ENCODE peak calls at places on chromosomes 13 and 19, in six cellular contexts. One of them, this sample, is unnamed.
A peak's percentile ranks its signal among the peaks of the same experiment; 100 is the strongest.

GRCh38 chr13:51797664-51798488 is 6.1 kb downstream of the DHRS12 start:
- DNase-seq in cardiac fibroblast: peak; percentile 72
- DNase-seq in dorsolateral prefrontal cortex: no peak
- DNase-seq in mucosa of descending colon: peak; percentile 73
- DNase-seq in nephron progenitor cell: peak; percentile 30
- DNase-seq in hepatocyte: peak; percentile 85
- DNase-seq in this sample: peak; percentile 38

GRCh38 chr13:113495494-113496251 is 5.2 kb upstream of the DCUN1D2 start:
- DNase-seq in cardiac fibroblast: peak; percentile 25
- DNase-seq in dorsolateral prefrontal cortex: no peak
- DNase-seq in mucosa of descending colon: no peak
- DNase-seq in nephron progenitor cell: peak; percentile 43
- DNase-seq in hepatocyte: peak; percentile 48
- DNase-seq in this sample: peak; percentile 22

GRCh38 chr13:73754727-73755292 is 379.4 kb downstream of the KLF12 start:
- DNase-seq in cardiac fibroblast: peak; percentile 80
- DNase-seq in dorsolateral prefrontal cortex: no peak
- DNase-seq in mucosa of descending colon: peak; percentile 82
- DNase-seq in nephron progenitor cell: peak; percentile 30
- DNase-seq in hepatocyte: peak; percentile 81
- DNase-seq in this sample: peak; percentile 54

GRCh38 chr19:29789007-29789406 is 22.8 kb upstream of the CCNE1 start:
- DNase-seq in cardiac fibroblast: no peak
- DNase-seq in dorsolateral prefrontal cortex: no peak
- DNase-seq in mucosa of descending colon: no peak
- DNase-seq in nephron progenitor cell: no peak
- DNase-seq in hepatocyte: no peak
- DNase-seq in this sample: no peak

GRCh38 chr13:95455782-95456181 is 96.7 kb upstream of the CLDN10 start:
- DNase-seq in cardiac fibroblast: no peak
- DNase-seq in dorsolateral prefrontal cortex: no peak
- DNase-seq in mucosa of descending colon: no peak
- DNase-seq in nephron progenitor cell: no peak
- DNase-seq in hepatocyte: no peak
- DNase-seq in this sample: no peak

GRCh38 chr13:72255908-72256307 is 388.9 kb upstream of the DACH1 start:
- DNase-seq in cardiac fibroblast: peak; percentile 30
- DNase-seq in dorsolateral prefrontal cortex: no peak
- DNase-seq in mucosa of descending colon: peak; percentile 56
- DNase-seq in nephron progenitor cell: peak; percentile 31
- DNase-seq in hepatocyte: peak; percentile 61
- DNase-seq in this sample: peak; percentile 56

GRCh38 chr13:109309625-109310363 is 476.6 kb downstream of the IRS2 start:
- DNase-seq in cardiac fibroblast: no peak
- DNase-seq in dorsolateral prefrontal cortex: no peak
- DNase-seq in mucosa of descending colon: no peak
- DNase-seq in nephron progenitor cell: no peak
- DNase-seq in hepatocyte: peak; percentile 56
- DNase-seq in this sample: no peak

GRCh38 chr13:26500618-26501320 is 56.7 kb upstream of the WASF3 start:
- DNase-seq in cardiac fibroblast: no peak
- DNase-seq in dorsolateral prefrontal cortex: no peak
- DNase-seq in mucosa of descending colon: no peak
- DNase-seq in nephron progenitor cell: no peak
- DNase-seq in hepatocyte: no peak
- DNase-seq in this sample: no peak

GRCh38 chr19:1224847-1225246 is 13.0 kb downstream of the CBARP start:
- DNase-seq in cardiac fibroblast: no peak
- DNase-seq in dorsolateral prefrontal cortex: no peak
- DNase-seq in mucosa of descending colon: no peak
- DNase-seq in nephron progenitor cell: no peak
- DNase-seq in hepatocyte: no peak
- DNase-seq in this sample: no peak

GRCh38 chr13:27293873-27294515 is 23.4 kb downstream of the RASL11A start:
- DNase-seq in cardiac fibroblast: no peak
- DNase-seq in dorsolateral prefrontal cortex: no peak
- DNase-seq in mucosa of descending colon: no peak
- DNase-seq in nephron progenitor cell: no peak
- DNase-seq in hepatocyte: no peak
- DNase-seq in this sample: no peak

GRCh38 chr19:19106061-19106551 is 32.2 kb downstream of the TMEM161A start:
- DNase-seq in cardiac fibroblast: no peak
- DNase-seq in dorsolateral prefrontal cortex: no peak
- DNase-seq in mucosa of descending colon: peak; percentile 21
- DNase-seq in nephron progenitor cell: peak; percentile 72
- DNase-seq in hepatocyte: peak; percentile 52
- DNase-seq in this sample: peak; percentile 23

GRCh38 chr19:57560049-57560491 is 407 bp upstream of the ZNF550 start:
- DNase-seq in cardiac fibroblast: peak; percentile 93
- DNase-seq in dorsolateral prefrontal cortex: no peak
- DNase-seq in mucosa of descending colon: no peak
- DNase-seq in nephron progenitor cell: no peak
- DNase-seq in hepatocyte: no peak
- DNase-seq in this sample: no peak

GRCh38 chr19:7602935-7603497 is 7.4 kb downstream of the CAMSAP3 start:
- DNase-seq in cardiac fibroblast: no peak
- DNase-seq in dorsolateral prefrontal cortex: no peak
- DNase-seq in mucosa of descending colon: no peak
- DNase-seq in nephron progenitor cell: no peak
- DNase-seq in hepatocyte: no peak
- DNase-seq in this sample: no peak

DNA sequence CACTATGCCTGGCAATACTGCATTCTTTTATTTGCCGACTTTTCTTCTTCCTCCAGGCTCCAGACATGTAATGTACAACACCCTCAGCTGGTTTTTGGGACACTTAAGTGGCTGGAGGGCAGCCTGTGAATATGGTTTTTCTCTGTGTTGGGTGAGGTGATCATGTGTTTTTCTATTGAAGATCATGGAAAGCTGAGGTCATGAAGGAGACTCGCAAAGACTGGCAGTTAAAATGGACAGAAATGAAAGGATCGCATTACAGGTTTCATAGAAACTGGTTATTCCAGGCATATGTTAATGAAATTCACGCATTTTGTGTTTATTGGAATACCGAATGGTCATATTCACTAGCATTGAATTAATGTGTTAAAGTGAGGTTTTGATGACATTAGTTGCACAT is 85.2 kb upstream of the RNF113B start:
- DNase-seq in cardiac fibroblast: no peak
- DNase-seq in dorsolateral prefrontal cortex: no peak
- DNase-seq in mucosa of descending colon: no peak
- DNase-seq in nephron progenitor cell: no peak
- DNase-seq in hepatocyte: no peak
- DNase-seq in this sample: no peak
- TF ChIP-seq CTCF in cardiac fibroblast: no peak
- TF ChIP-seq CTCF in dorsolateral prefrontal cortex: no peak
- TF ChIP-seq CTCF in mucosa of descending colon: no peak
- TF ChIP-seq CTCF in nephron progenitor cell: no peak
- TF ChIP-seq CTCF in hepatocyte: no peak
- TF ChIP-seq CTCF in this sample: no peak

GRCh38 chr19:3700242-3701032 is at the start of gene PIP5K1C:
- DNase-seq in cardiac fibroblast: peak; percentile 85
- DNase-seq in dorsolateral prefrontal cortex: peak; percentile 89
- DNase-seq in mucosa of descending colon: peak; percentile 96
- DNase-seq in nephron progenitor cell: peak; percentile 98
- DNase-seq in hepatocyte: peak; percentile 97
- DNase-seq in this sample: peak; percentile 99

GRCh38 chr19:3699741-3700241 is 477 bp downstream of the PIP5K1C start:
- DNase-seq in cardiac fibroblast: no peak
- DNase-seq in dorsolateral prefrontal cortex: no peak
- DNase-seq in mucosa of descending colon: no peak
- DNase-seq in nephron progenitor cell: no peak
- DNase-seq in hepatocyte: no peak
- DNase-seq in this sample: no peak

GRCh38 chr19:3698386-3698950 is 1.8 kb downstream of the PIP5K1C start:
- DNase-seq in cardiac fibroblast: no peak
- DNase-seq in dorsolateral prefrontal cortex: no peak
- DNase-seq in mucosa of descending colon: no peak
- DNase-seq in nephron progenitor cell: no peak
- DNase-seq in hepatocyte: no peak
- DNase-seq in this sample: no peak

GRCh38 chr19:3697671-3698385 is 2.4 kb downstream of the PIP5K1C start:
- DNase-seq in cardiac fibroblast: no peak
- DNase-seq in dorsolateral prefrontal cortex: no peak
- DNase-seq in mucosa of descending colon: no peak
- DNase-seq in nephron progenitor cell: no peak
- DNase-seq in hepatocyte: no peak
- DNase-seq in this sample: no peak

GRCh38 chr19:3699071-3699740 is 1.1 kb downstream of the PIP5K1C start:
- DNase-seq in cardiac fibroblast: peak; percentile 57
- DNase-seq in dorsolateral prefrontal cortex: peak; percentile 69
- DNase-seq in mucosa of descending colon: no peak
- DNase-seq in nephron progenitor cell: peak; percentile 35
- DNase-seq in hepatocyte: peak; percentile 48
- DNase-seq in this sample: no peak
- TF ChIP-seq CTCF in cardiac fibroblast: no peak
- TF ChIP-seq CTCF in dorsolateral prefrontal cortex: no peak
- TF ChIP-seq CTCF in mucosa of descending colon: no peak
- TF ChIP-seq CTCF in nephron progenitor cell: no peak
- TF ChIP-seq CTCF in hepatocyte: no peak
- TF ChIP-seq CTCF in this sample: no peak

DNA sequence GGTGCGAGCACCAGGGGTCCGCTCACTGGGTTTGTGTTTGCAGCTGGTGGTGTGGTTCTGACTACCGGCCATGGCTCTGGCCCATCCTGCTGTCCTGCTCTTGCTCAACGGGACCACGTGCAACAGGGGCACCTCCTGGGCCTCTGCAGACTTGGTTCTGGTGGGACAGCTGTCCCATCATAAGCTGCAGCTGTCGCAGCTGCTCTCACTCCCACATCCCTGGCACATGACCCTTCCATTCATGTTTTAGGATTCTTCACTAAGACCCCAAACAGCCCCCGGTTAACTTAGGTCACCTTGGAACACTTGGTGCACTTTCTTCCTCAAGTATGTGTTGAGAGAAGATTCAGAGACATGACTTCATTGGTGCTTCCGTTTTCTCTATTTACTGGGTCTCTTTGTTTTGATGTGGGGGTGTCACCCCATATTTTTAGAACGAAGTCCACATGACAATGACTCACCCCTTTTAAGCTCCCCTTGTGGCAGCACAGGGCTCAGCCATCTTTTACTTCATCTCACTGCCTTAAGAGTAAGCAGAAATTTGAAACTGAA is 68.4 kb upstream of the ARHGEF7 start:
- DNase-seq in cardiac fibroblast: peak; percentile 58
- DNase-seq in dorsolateral prefrontal cortex: no peak
- DNase-seq in mucosa of descending colon: no peak
- DNase-seq in nephron progenitor cell: no peak
- DNase-seq in hepatocyte: no peak
- DNase-seq in this sample: no peak
- TF ChIP-seq CTCF in cardiac fibroblast: peak; percentile 38
- TF ChIP-seq CTCF in dorsolateral prefrontal cortex: no peak
- TF ChIP-seq CTCF in mucosa of descending colon: no peak
- TF ChIP-seq CTCF in nephron progenitor cell: no peak
- TF ChIP-seq CTCF in hepatocyte: no peak
- TF ChIP-seq CTCF in this sample: no peak

GRCh38 chr19:4066176-4066606 is 508 bp downstream of the ZBTB7A start:
- DNase-seq in cardiac fibroblast: no peak
- DNase-seq in dorsolateral prefrontal cortex: no peak
- DNase-seq in mucosa of descending colon: peak; percentile 74
- DNase-seq in nephron progenitor cell: peak; percentile 51
- DNase-seq in hepatocyte: no peak
- DNase-seq in this sample: peak; percentile 33
- TF ChIP-seq CTCF in cardiac fibroblast: no peak
- TF ChIP-seq CTCF in dorsolateral prefrontal cortex: no peak
- TF ChIP-seq CTCF in mucosa of descending colon: no peak
- TF ChIP-seq CTCF in nephron progenitor cell: no peak
- TF ChIP-seq CTCF in hepatocyte: peak; percentile 1
- TF ChIP-seq CTCF in this sample: no peak

DNA sequence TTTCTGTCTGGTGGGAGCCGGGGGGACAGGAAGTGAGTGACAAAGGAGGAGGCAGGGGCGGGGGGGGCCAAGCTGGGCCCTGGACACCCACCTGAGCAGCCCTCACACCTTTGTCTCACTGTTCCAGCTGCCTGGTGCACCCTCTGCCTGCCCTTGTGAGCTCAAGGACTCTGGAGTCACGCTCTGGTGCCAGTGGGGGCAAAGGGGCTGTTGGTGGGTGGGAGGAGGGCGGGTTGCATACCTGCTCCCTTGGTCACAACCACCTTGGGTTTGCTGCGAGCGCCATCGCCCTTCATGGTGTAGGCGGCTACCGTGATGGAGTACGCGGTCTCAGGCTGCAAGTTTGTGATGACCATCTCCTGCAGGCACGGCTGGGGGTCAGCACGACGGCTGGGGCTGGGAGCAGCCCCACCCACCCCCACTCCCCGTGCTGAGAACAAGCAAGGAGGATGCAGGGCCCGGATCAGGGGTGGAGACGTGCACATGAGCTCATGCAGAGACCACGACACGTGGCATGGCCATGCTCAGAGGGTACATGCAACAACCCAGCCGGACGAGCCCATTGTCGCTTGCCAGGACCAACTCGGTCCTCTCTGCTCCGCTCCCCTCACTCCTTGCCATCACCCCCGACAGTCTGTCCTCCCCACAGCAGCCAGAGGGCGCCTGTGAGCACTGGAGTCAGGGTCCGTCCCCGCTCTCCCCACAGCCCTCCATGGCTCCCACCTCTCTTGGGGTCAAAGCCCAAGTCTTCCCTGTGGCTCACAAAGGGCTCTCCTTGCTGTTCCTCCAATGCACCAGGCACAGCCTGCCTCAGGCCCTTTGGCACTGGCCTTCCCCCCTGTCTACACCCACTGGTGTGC is 114.9 kb downstream of the PTPRS start:
- DNase-seq in cardiac fibroblast: no peak
- DNase-seq in dorsolateral prefrontal cortex: no peak
- DNase-seq in mucosa of descending colon: no peak
- DNase-seq in nephron progenitor cell: peak; percentile 54
- DNase-seq in hepatocyte: no peak
- DNase-seq in this sample: peak; percentile 56
- TF ChIP-seq CTCF in cardiac fibroblast: peak; percentile 45
- TF ChIP-seq CTCF in dorsolateral prefrontal cortex: peak; percentile 26
- TF ChIP-seq CTCF in mucosa of descending colon: no peak
- TF ChIP-seq CTCF in nephron progenitor cell: peak; percentile 46
- TF ChIP-seq CTCF in hepatocyte: peak; percentile 31
- TF ChIP-seq CTCF in this sample: peak; percentile 55

DNA sequence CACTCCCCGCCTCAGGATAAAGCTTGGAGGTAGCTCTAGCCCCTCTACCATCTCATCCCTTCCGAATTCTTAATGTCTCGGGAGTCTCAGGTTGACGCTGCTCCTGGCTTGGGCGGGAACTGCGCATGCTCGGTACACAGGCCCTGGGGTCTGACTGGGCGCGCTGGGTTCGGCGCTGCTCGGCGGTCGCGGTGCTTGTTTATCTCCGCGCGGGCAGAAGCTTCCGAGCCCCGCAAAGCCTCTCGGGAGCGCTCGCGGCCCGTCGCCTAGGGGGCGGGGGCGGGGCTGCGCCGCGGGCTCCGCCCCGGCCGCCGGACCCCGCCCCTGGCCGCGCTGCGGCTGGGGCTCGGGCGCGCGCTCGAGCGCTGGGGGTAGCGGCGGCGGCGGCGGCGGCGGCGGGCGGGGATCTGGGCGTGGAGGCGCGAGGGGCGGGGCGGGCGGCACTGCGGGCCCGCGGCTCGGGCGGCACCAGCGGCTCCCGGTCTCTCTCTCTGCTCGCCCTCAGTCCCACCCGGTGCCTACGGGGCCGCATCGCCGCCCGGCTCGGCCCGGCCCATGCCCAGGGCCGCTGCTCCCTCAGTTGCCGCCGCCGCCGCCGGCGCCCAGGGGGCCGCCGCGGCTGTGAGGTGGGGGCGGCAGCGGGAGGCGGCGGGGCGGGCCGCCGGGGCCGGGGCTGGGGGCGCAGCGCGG is at the start of gene RAP2A:
- DNase-seq in cardiac fibroblast: peak; percentile 92
- DNase-seq in dorsolateral prefrontal cortex: peak; percentile 91
- DNase-seq in mucosa of descending colon: peak; percentile 88
- DNase-seq in nephron progenitor cell: peak; percentile 93
- DNase-seq in hepatocyte: peak; percentile 97
- DNase-seq in this sample: peak; percentile 93
- TF ChIP-seq CTCF in cardiac fibroblast: no peak
- TF ChIP-seq CTCF in dorsolateral prefrontal cortex: no peak
- TF ChIP-seq CTCF in mucosa of descending colon: no peak
- TF ChIP-seq CTCF in nephron progenitor cell: no peak
- TF ChIP-seq CTCF in hepatocyte: peak; percentile 17
- TF ChIP-seq CTCF in this sample: no peak

This sample was measured in endothelial cell.